ENCODE peak calls at places on chromosomes 1 and 21, in four cellular contexts. S is transverse colon, C is tibial artery, G is HCT116. N is an unnamed sample.

GRCh38 chr1:233299450-233299849 is 3.9 kb upstream of the PCNX2 start:
- DNase-seq in S (no peak), C (no peak), G (no peak), N (no peak)

GRCh38 chr1:74812180-74812541 is 79.2 kb downstream of the TYW3 start:
- DNase-seq in S (no peak), C (no peak), G (no peak), N (no peak)

GRCh38 chr1:108704501-108704900 is 8.2 kb upstream of the FNDC7 start:
- DNase-seq in S (no peak), C (no peak), G (no peak), N (no peak)

GRCh38 chr1:234388094-234388493 is 14.8 kb downstream of the COA6 start:
- DNase-seq in S (no peak), C (no peak), G (no peak), N (no peak)

GRCh38 chr1:203072002-203072607 is 13.7 kb downstream of the MYOG start:
- DNase-seq in S (no peak), C (peak; percentile 31), G (no peak), N (no peak)

GRCh38 chr1:231460614-231461013 is 38.5 kb upstream of the EGLN1 start:
- DNase-seq in S (peak; percentile 11), C (no peak), G (no peak), N (no peak)

GRCh38 chr1:154747841-154748766 is 122.0 kb downstream of the KCNN3 start:
- DNase-seq in S (peak; percentile 48), C (no peak), G (no peak), N (no peak)

GRCh38 chr1:21885236-21886037 is 51.7 kb downstream of the HSPG2 start:
- DNase-seq in S (no peak), C (no peak), G (no peak), N (no peak)

GRCh38 chr1:90706437-90707362 is 10.4 kb downstream of the BARHL2 start:
- DNase-seq in S (no peak), C (no peak), G (no peak), N (no peak)

GRCh38 chr1:65359888-65360287 is 50.5 kb downstream of the DNAJC6 start:
- DNase-seq in S (no peak), C (no peak), G (no peak), N (no peak)

GRCh38 chr1:6424000-6424565 is 493 bp upstream of the ESPN start:
- DNase-seq in S (no peak), C (no peak), G (no peak), N (no peak)

GRCh38 chr1:56590520-56591011 is 11.2 kb upstream of the PLPP3 start:
- DNase-seq in S (no peak), C (no peak), G (no peak), N (no peak)

GRCh38 chr1:55018395-55018794 is 19.7 kb downstream of the BSND start:
- DNase-seq in S (no peak), C (no peak), G (no peak), N (no peak)

GRCh38 chr1:55021965-55022546 is 17.3 kb upstream of the PCSK9 start:
- DNase-seq in S (peak; percentile 92), C (peak; percentile 80), G (peak; percentile 93), N (peak; percentile 72)
- TF ChIP-seq CTCF in S (peak; percentile 82), C (peak; percentile 72), G (peak; percentile 95), N (peak; percentile 64)

DNA sequence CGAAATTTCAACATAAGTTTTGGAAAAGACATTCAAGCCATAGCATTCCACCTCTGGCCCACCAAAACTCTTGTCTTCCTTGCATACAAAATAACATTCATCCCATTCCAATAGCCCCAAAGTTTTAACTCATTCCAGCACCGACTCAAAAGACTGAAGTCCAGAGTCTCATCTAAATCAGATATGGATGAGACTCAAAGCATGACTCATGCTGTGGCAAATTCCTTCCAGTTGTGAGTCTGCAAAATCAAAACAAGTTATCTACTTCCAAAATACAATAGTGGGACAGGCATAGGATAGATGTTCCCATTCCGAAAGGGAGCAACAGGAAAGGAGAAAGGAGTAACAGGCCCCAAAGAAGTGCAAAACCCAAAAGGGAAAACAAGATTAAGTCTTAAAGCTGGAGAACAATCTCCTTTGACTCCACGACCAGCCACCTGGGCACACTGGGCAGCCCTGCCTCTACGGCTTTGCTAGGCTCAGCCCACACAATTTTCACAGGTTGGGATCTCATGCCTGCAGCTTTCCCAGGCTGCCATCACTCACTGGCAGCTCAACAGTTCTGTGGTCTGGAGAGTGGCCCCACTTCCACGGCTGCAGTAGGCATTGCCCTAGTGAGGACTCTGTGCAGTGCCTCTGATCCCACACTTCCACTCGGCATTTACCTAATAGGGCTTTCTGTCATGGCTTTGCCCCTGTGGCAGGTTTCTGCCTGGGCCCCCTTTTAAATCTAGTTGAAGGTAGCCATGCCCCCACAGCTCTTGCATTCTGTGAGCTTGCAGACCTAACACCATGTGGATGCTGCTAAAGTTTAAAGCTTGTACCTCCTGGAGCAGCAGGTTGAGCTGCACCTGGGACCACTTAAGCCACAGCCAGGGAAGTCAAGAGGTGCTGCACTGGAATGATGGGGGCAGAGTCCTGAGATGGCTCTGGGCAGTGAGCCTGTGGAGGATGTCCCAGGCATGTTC is 51.0 kb downstream of the RUNX3 start:
- DNase-seq in S (no peak), C (peak; percentile 25), G (no peak), N (no peak)
- TF ChIP-seq CTCF in S (no peak), C (no peak), G (no peak), N (no peak)

GRCh38 chr1:201704439-201704792 is 124.5 kb upstream of the IPO9 start:
- DNase-seq in S (no peak), C (no peak), G (no peak), N (no peak)
- TF ChIP-seq CTCF in S (no peak), C (no peak), G (no peak), N (no peak)

GRCh38 chr1:46333300-46334029 is 7.1 kb upstream of the NSUN4 start:
- DNase-seq in S (no peak), C (no peak), G (peak; percentile 65), N (no peak)
- TF ChIP-seq CTCF in S (peak; percentile 19), C (no peak), G (peak; percentile 48), N (peak; percentile 23)

GRCh38 chr1:110482662-110483307 is 31.8 kb downstream of the PROK1 start:
- DNase-seq in S (no peak), C (no peak), G (no peak), N (no peak)

GRCh38 chr1:110481968-110482623 is 31.1 kb downstream of the PROK1 start:
- DNase-seq in S (no peak), C (no peak), G (no peak), N (no peak)

GRCh38 chr1:110485725-110486124 is 33.2 kb downstream of the KCNA10 start:
- DNase-seq in S (no peak), C (no peak), G (no peak), N (no peak)

GRCh38 chr1:110483308-110483685 is 32.3 kb downstream of the PROK1 start:
- DNase-seq in S (no peak), C (no peak), G (no peak), N (no peak)

DNA sequence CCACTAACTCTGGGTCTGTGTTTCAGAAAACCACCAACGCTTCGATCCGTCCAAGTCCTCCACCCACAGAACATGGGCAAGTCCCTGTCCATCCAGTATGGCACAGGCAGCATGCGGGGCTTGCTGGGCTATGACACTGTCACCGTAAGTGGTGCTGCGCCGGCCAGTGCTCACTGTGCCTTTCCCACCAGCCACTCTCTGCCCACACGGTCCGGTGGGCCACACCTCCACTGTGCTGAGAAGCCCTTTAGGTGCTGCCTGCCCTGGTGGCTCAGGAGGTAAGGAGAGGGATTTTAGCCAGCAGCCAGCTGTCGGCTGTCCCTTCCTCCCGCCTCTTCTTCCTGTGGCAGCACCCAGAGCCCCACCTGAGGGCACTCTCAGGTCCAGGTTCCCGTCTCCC is 33.9 kb downstream of the PROK1 start:
- DNase-seq in S (no peak), C (no peak), G (no peak), N (no peak)
- TF ChIP-seq CTCF in S (no peak), C (no peak), G (no peak), N (no peak)

GRCh38 chr21:33541756-33542639 is at the start of gene GART:
- DNase-seq in S (peak; percentile 88), C (peak; percentile 89), G (peak; percentile 42), N (peak; percentile 79)
- TF ChIP-seq CTCF in S (no peak), C (peak; percentile 7), G (no peak), N (no peak)

GRCh38 chr1:87030740-87031400 is 116.4 kb downstream of the HS2ST1 start:
- DNase-seq in S (no peak), C (no peak), G (no peak), N (no peak)

GRCh38 chr1:87028576-87028975 is 114.1 kb downstream of the HS2ST1 start:
- DNase-seq in S (no peak), C (no peak), G (no peak), N (no peak)

GRCh38 chr1:87024936-87025537 is 110.6 kb downstream of the HS2ST1 start:
- DNase-seq in S (no peak), C (no peak), G (peak; percentile 15), N (no peak)
- TF ChIP-seq CTCF in S (peak; percentile 52), C (no peak), G (peak; percentile 60), N (no peak)

GRCh38 chr21:30257773-30258172 is 25.0 kb downstream of the KRTAP24-1 start:
- DNase-seq in S (no peak), C (no peak), G (no peak), N (no peak)
- TF ChIP-seq CTCF in S (no peak), C (no peak), G (no peak), N (peak; percentile 33)

DNA sequence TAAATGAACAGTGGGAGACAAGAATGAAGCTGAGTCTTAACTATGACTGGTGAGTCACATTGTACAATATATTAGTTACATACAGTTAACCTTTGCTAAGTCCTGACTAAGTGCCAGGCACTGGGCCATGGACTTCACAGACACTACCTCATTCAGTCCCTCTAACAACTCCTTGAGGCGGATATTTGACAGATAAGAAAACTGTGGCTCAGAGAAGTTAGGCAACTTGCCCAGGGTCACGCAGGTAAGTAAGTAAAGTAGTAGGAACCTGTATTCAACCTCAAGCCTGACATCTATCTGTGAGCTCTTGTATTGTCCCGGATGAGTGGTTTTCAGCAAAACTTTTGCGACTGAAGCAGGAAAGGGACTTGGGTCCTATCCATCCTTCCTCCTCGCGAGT is 62.1 kb downstream of the GNG12 start:
- DNase-seq in S (no peak), C (no peak), G (no peak), N (no peak)
- TF ChIP-seq CTCF in S (peak; percentile 9), C (no peak), G (peak; percentile 34), N (no peak)

GRCh38 chr1:103416681-103417318 is 108.7 kb upstream of the RNPC3 start:
- DNase-seq in S (no peak), C (no peak), G (no peak), N (no peak)
- TF ChIP-seq CTCF in S (no peak), C (no peak), G (no peak), N (no peak)